ENCODE peak calls at places on chromosomes 16 and 17, in ten cellular contexts. C, R, Q, Y, Z, D, S, O, A and I are unnamed samples. For H3K27me3, the result is how much of the 10 kb centered on the place peaks cover.

GRCh38 chr17:68011199-68011665 is 15.0 kb upstream of the C17orf58 start:
- DNase-seq in C (peak), R (peak), Q (peak), Y (no peak), Z (peak), D (no peak), S (peak), O (peak), A (peak), I (no peak)

GRCh38 chr16:85592700-85593502 is 20.2 kb upstream of the GSE1 start:
- DNase-seq in C (peak), R (no peak), Q (no peak), Y (no peak), Z (no peak), D (peak), S (no peak), O (no peak), A (no peak), I (no peak)

GRCh38 chr17:66810951-66811682 is 23.8 kb upstream of the CACNG5 start:
- DNase-seq in C (no peak), R (no peak), Q (no peak), Y (no peak), Z (no peak), D (no peak), S (no peak), O (no peak), A (no peak), I (no peak)

GRCh38 chr17:56739376-56739775 is 94.3 kb downstream of the C17orf67 start:
- DNase-seq in C (no peak), R (no peak), Q (no peak), Y (no peak), Z (no peak), D (peak), S (no peak), O (no peak), A (no peak), I (peak)

GRCh38 chr16:64051826-64052225 is 1070.0 kb downstream of the CDH11 start:
- DNase-seq in C (peak), R (no peak), Q (no peak), Y (no peak), Z (no peak), D (no peak), S (no peak), O (no peak), A (peak), I (peak)

GRCh38 chr17:19344311-19345066 is 18.0 kb downstream of the B9D1 start:
- DNase-seq in C (no peak), R (no peak), Q (no peak), Y (no peak), Z (no peak), D (no peak), S (no peak), O (no peak), A (no peak), I (no peak)

GRCh38 chr17:40645932-40646331 is 1.7 kb downstream of the SMARCE1 start:
- DNase-seq in C (peak), R (no peak), Q (no peak), Y (no peak), Z (no peak), D (no peak), S (no peak), O (no peak), A (no peak), I (no peak)

GRCh38 chr17:59963738-59964454 is 644 bp downstream of the RNFT1 start:
- DNase-seq in C (peak), R (no peak), Q (peak), Y (peak), Z (no peak), D (peak), S (peak), O (peak), A (peak), I (peak)

GRCh38 chr16:70410736-70411135 is 28.2 kb downstream of the ST3GAL2 start:
- DNase-seq in C (no peak), R (no peak), Q (no peak), Y (no peak), Z (no peak), D (no peak), S (no peak), O (no peak), A (no peak), I (no peak)

GRCh38 chr17:3970668-3971067 is 6.4 kb upstream of the ATP2A3 start:
- DNase-seq in C (no peak), R (no peak), Q (no peak), Y (no peak), Z (no peak), D (no peak), S (no peak), O (no peak), A (no peak), I (no peak)

GRCh38 chr17:4160294-4160859 is 17.4 kb downstream of the CYB5D2 start:
- DNase-seq in C (no peak), R (no peak), Q (no peak), Y (no peak), Z (no peak), D (no peak), S (no peak), O (no peak), A (no peak), I (no peak)

GRCh38 chr17:59331929-59332889 is 754 bp downstream of the YPEL2 start:
- DNase-seq in C (peak), R (peak), Q (no peak), Y (no peak), Z (peak), D (no peak), S (peak), O (peak), A (peak), I (no peak)

GRCh38 chr17:59845595-59846390 is 47.0 kb downstream of the TUBD1 start:
- DNase-seq in C (peak), R (peak), Q (peak), Y (no peak), Z (no peak), D (peak), S (peak), O (peak), A (no peak), I (peak)

GRCh38 chr16:30775381-30776099 is 11.5 kb downstream of the ZNF629 start:
- DNase-seq in C (peak), R (peak), Q (peak), Y (no peak), Z (peak), D (peak), S (peak), O (peak), A (peak), I (peak)

GRCh38 chr17:3982113-3982512 is 17.9 kb upstream of the ATP2A3 start:
- DNase-seq in C (no peak), R (no peak), Q (no peak), Y (no peak), Z (no peak), D (no peak), S (no peak), O (no peak), A (no peak), I (no peak)

GRCh38 chr17:29070308-29070707 is 27.4 kb downstream of the PIPOX start:
- DNase-seq in C (no peak), R (no peak), Q (no peak), Y (no peak), Z (no peak), D (no peak), S (no peak), O (no peak), A (no peak), I (no peak)

GRCh38 chr17:66715745-66716156 is 119.2 kb upstream of the CACNG5 start:
- DNase-seq in C (peak), R (peak), Q (peak), Y (peak), Z (peak), D (peak), S (no peak), O (peak), A (no peak), I (peak)

GRCh38 chr16:89343501-89344291 is 126.2 kb downstream of the ZNF778 start:
- DNase-seq in C (peak), R (no peak), Q (no peak), Y (no peak), Z (no peak), D (peak), S (peak), O (no peak), A (no peak), I (no peak)

GRCh38 chr17:58312021-58312630 is 16.5 kb downstream of the TSPOAP1 start:
- DNase-seq in C (no peak), R (no peak), Q (no peak), Y (no peak), Z (no peak), D (no peak), S (no peak), O (no peak), A (no peak), I (no peak)

GRCh38 chr17:79991140-79991923 is 44.3 kb downstream of the TBC1D16 start:
- DNase-seq in C (peak), R (peak), Q (peak), Y (peak), Z (peak), D (peak), S (peak), O (peak), A (peak), I (peak)

GRCh38 chr16:14102925-14103720 is 32.0 kb downstream of the MRTFB start:
- DNase-seq in C (no peak), R (no peak), Q (no peak), Y (no peak), Z (no peak), D (no peak), S (no peak), O (no peak), A (no peak), I (no peak)

GRCh38 chr17:9897569-9897968 is 7.5 kb downstream of the RCVRN start:
- DNase-seq in C (no peak), R (no peak), Q (no peak), Y (no peak), Z (no peak), D (no peak), S (no peak), O (no peak), A (no peak), I (no peak)

GRCh38 chr17:16877102-16877501 is 94.8 kb downstream of the TNFRSF13B start:
- DNase-seq in C (no peak), R (no peak), Q (no peak), Y (no peak), Z (no peak), D (no peak), S (no peak), O (no peak), A (no peak), I (no peak)

GRCh38 chr17:50556803-50557202 is 3.7 kb upstream of the CACNA1G start:
- DNase-seq in C (no peak), R (no peak), Q (no peak), Y (no peak), Z (no peak), D (no peak), S (no peak), O (no peak), A (no peak), I (no peak)

GRCh38 chr16:89860747-89861304 is 12.6 kb upstream of the TCF25 start:
- DNase-seq in C (peak), R (peak), Q (peak), Y (no peak), Z (peak), D (peak), S (peak), O (peak), A (peak), I (peak)

GRCh38 chr17:80924807-80925610 is 66.6 kb upstream of the CHMP6 start:
- DNase-seq in C (no peak), R (no peak), Q (no peak), Y (no peak), Z (no peak), D (no peak), S (no peak), O (no peak), A (no peak), I (no peak)

GRCh38 chr17:48646183-48647102 is 20.3 kb upstream of the HOXB9 start:
- DNase-seq in C (peak), R (no peak), Q (no peak), Y (no peak), Z (no peak), D (no peak), S (peak), O (no peak), A (no peak), I (no peak)

GRCh38 chr17:74515941-74516340 is 15.3 kb downstream of the CD300LB start:
- DNase-seq in C (no peak), R (no peak), Q (no peak), Y (no peak), Z (no peak), D (no peak), S (no peak), O (no peak), A (no peak), I (no peak)

GRCh38 chr17:69581061-69581955 is 166.8 kb downstream of the MAP2K6 start:
- DNase-seq in C (peak), R (peak), Q (no peak), Y (no peak), Z (peak), D (peak), S (no peak), O (no peak), A (no peak), I (no peak)
- H3K4me3 ChIP-seq in C (no peak), R (no peak), Q (no peak), Y (no peak), Z (peak), D (no peak), S (no peak), O (peak), A (no peak), I (no peak)

GRCh38 chr17:36813357-36813756 is 123.9 kb upstream of the LHX1 start:
- DNase-seq in C (no peak), R (no peak), Q (no peak), Y (no peak), Z (no peak), D (no peak), S (no peak), O (no peak), A (no peak), I (no peak)

GRCh38 chr17:36812762-36813161 is 124.5 kb upstream of the LHX1 start:
- DNase-seq in C (no peak), R (no peak), Q (no peak), Y (no peak), Z (no peak), D (no peak), S (no peak), O (no peak), A (no peak), I (no peak)

GRCh38 chr17:36807496-36808180 is 129.6 kb upstream of the LHX1 start:
- DNase-seq in C (no peak), R (no peak), Q (no peak), Y (no peak), Z (no peak), D (no peak), S (no peak), O (no peak), A (no peak), I (no peak)

GRCh38 chr17:36813957-36814356 is 123.3 kb upstream of the LHX1 start:
- DNase-seq in C (no peak), R (no peak), Q (no peak), Y (no peak), Z (no peak), D (no peak), S (no peak), O (no peak), A (no peak), I (no peak)

GRCh38 chr17:36808181-36808661 is 129.1 kb upstream of the LHX1 start:
- DNase-seq in C (peak), R (no peak), Q (no peak), Y (no peak), Z (no peak), D (no peak), S (no peak), O (no peak), A (peak), I (no peak)
- H3K27me3 ChIP-seq in C (half or more), R (half or more), Q (under half), Y (half or more), Z (under half), D (half or more), S (half or more), O (half or more), A (under half), I (half or more)

GRCh38 chr17:35082073-35082657 is 18.7 kb upstream of the RFFL start:
- DNase-seq in C (peak), R (peak), Q (no peak), Y (peak), Z (no peak), D (peak), S (no peak), O (no peak), A (peak), I (peak)
- H3K4me3 ChIP-seq in C (no peak), R (no peak), Q (no peak), Y (no peak), Z (no peak), D (no peak), S (no peak), O (no peak), A (no peak), I (no peak)

DNA sequence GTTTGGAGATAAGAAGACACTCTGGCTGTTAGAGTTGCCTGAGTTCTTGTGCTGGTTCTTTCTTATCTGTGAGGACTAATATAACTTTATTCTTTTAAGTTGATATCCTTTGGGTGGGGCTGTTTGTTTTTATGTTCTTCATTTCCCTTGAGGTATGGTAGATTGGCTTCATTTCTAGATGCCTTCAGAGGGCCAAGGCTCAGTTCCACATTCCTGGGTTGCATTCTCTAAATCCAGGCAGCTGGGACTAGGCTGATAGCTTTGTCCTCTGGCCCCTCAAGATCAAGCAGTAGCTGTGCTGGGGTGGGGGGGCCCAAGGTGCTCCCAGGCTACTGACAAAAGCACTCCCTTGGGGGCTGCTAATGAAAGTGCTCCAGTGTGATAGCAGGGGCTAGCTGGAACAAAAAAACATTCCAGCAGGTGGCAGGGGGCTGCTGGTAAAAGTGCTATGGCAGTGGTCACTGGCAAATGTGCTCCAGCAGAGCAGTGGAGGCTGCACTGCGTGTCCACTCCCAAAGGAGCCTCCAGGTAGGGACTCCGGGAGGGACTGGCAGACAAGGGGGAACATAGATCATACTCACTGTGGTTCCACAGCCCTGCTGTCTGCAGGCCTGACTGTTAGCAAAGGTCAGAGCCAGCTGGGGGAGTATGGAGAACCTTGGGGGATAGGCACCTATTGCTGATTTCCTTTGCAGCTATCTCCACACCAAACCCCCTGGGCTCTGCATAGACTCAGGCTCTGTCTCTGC is 45.8 kb upstream of the KCNJ16 start:
- DNase-seq in C (no peak), R (no peak), Q (no peak), Y (no peak), Z (no peak), D (no peak), S (no peak), O (no peak), A (no peak), I (no peak)
- H3K27me3 ChIP-seq in C (under half), R (under half), Q (under half), Y (under half), Z (under half), D (under half), S (under half), O (under half), A (under half), I (under half)

DNA sequence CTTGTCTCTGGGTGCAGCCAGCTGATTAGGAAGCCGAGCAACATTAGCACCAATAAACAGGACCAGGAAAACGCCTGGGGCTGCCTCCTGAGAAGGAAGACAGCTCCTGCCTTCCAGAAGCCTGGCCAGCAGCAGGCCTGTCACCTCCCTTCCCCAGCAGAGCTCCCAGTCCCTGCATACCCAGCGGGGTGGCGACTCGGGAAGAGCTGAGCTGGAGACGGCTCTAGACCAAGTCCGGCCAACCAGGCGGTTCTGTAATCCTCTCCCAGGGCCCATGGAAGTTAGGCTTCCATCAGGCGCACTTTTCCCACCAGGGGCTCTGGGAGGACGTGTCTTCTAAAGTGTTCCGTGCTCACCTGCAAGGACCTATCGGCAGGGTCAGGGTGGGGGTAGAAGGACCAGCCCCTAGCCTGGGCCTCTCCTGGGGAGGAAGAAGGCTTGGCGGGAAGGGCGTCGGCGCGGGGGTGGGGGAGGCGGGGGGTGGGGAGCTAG is 12.0 kb upstream of the CLUH start:
- DNase-seq in C (no peak), R (no peak), Q (no peak), Y (no peak), Z (no peak), D (no peak), S (peak), O (no peak), A (peak), I (no peak)
- H3K4me3 ChIP-seq in C (no peak), R (no peak), Q (no peak), Y (no peak), Z (no peak), D (no peak), S (peak), O (peak), A (no peak), I (no peak)

DNA sequence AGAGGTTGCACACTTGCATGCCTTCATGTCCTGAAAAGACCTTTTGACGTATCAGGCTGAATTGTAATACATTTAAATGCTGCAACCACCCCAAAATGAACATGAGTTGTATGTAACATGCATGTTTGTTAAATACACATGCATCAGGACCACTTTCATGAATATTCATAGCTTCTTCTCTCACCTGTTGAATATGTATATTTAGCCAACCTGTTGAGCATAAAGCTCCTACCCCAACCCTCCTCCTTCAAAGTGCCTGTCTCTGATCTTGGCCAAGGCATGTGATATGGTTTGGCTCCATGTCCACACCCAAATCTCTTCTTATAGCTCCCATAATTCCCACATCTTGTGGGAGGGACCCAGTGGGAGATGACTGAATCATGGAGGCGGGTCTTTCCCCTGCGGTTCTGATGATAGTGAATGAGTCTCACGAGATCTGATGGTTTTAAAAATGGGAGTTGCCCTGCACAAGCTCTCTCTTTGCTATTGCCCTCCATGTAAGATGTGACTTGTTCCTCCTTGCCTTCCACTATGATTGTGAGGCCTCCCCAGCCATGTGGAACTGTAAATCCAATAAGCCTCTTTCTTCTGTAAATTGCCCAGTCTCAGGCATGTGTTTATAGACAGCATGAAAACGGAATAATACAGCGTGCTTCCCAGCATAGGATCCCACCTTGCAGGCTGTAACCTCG is 3.8 kb upstream of the CRYM start:
- DNase-seq in C (no peak), R (no peak), Q (no peak), Y (no peak), Z (no peak), D (no peak), S (no peak), O (no peak), A (no peak), I (no peak)
- H3K27me3 ChIP-seq in C (under half), R (half or more), Q (under half), Y (under half), Z (under half), D (half or more), S (half or more), O (half or more), A (half or more), I (under half)